ENCODE peak calls at places on chromosomes 12 and 14, in six cellular contexts. E is ureter; P is activated CD4-positive, alpha-beta memory T cell treated with anti-CD3 and anti-CD28 coated beads, Interleukin-2, amount 10 ng/mL, durations not matched to agents 7 days and 5 days; H is renal cortical epithelial cell; U is GDM1; W is GM12892. D is an unnamed sample.

GRCh38 chr14:73785834-73786631 is 65.6 kb upstream of the PTGR2 start:
- DNase-seq in P (peak), H (peak), U (peak), W (no peak), E (peak), D (peak)

GRCh38 chr14:95609398-95609990 is 74.6 kb downstream of the GLRX5 start:
- DNase-seq in P (no peak), U (peak), E (no peak), H (peak), W (no peak), D (peak)

GRCh38 chr14:102500190-102500661 is 9.3 kb downstream of the ANKRD9 start:
- DNase-seq in E (no peak), P (peak), H (no peak), U (no peak), W (no peak), D (no peak)

GRCh38 chr12:52799498-52800211 is 3.7 kb upstream of the KRT3 start:
- DNase-seq in U (no peak), W (no peak), E (no peak), P (no peak), H (no peak), D (no peak)

GRCh38 chr14:104460920-104461651 is 118.5 kb upstream of the C14orf180 start:
- DNase-seq in U (no peak), W (no peak), E (no peak), P (no peak), H (no peak), D (no peak)

GRCh38 chr12:117046861-117047530 is 52.2 kb downstream of the TESC start:
- DNase-seq in H (no peak), W (no peak), U (no peak), E (no peak), P (no peak), D (no peak)

GRCh38 chr14:104504172-104504735 is 75.3 kb upstream of the C14orf180 start:
- DNase-seq in W (no peak), P (peak), E (no peak), H (no peak), U (no peak), D (no peak)

GRCh38 chr12:47902131-47902639 is 2.6 kb downstream of the VDR start:
- DNase-seq in W (no peak), E (no peak), P (no peak), H (no peak), U (no peak), D (no peak)

GRCh38 chr12:113030875-113031525 is 25.5 kb upstream of the DTX1 start:
- DNase-seq in E (no peak), P (no peak), U (no peak), H (peak), W (no peak), D (peak)

GRCh38 chr14:90179809-90180779 is 76.3 kb upstream of the PSMC1 start:
- DNase-seq in P (no peak), U (no peak), E (no peak), W (no peak), H (no peak), D (no peak)

GRCh38 chr12:2613674-2614073 is 181.1 kb upstream of the FKBP4 start:
- DNase-seq in P (peak), U (peak), E (no peak), W (no peak), H (peak), D (peak)

GRCh38 chr12:41439134-41439533 is 251.0 kb downstream of the PDZRN4 start:
- DNase-seq in E (no peak), H (no peak), U (no peak), P (no peak), W (no peak), D (no peak)

GRCh38 chr14:54794796-54795195 is 107.8 kb downstream of the GCH1 start:
- DNase-seq in U (no peak), W (no peak), P (no peak), H (no peak), E (no peak), D (no peak)

GRCh38 chr14:99188721-99189120 is 83.3 kb downstream of the BCL11B start:
- DNase-seq in W (no peak), P (peak), E (no peak), H (no peak), U (no peak), D (no peak)

GRCh38 chr14:99174081-99174851 is 97.7 kb downstream of the BCL11B start:
- DNase-seq in U (no peak), W (no peak), H (no peak), E (no peak), P (peak), D (no peak)

GRCh38 chr14:36097356-36097755 is 79.2 kb downstream of the PTCSC3 start:
- DNase-seq in P (no peak), U (no peak), E (no peak), H (no peak), W (no peak), D (no peak)

GRCh38 chr12:29350080-29350479 is 30.9 kb downstream of the ERGIC2 start:
- DNase-seq in P (no peak), U (no peak), H (peak), W (no peak), E (no peak), D (peak)

GRCh38 chr12:105983622-105984325 is 155.0 kb downstream of the NUAK1 start:
- DNase-seq in H (peak), E (no peak), P (no peak), U (no peak), W (no peak), D (peak)

GRCh38 chr12:66352197-66352596 is 49.9 kb downstream of the HELB start:
- DNase-seq in W (no peak), P (no peak), U (peak), H (peak), E (no peak), D (no peak)

GRCh38 chr14:83164016-83164415 is 1630.4 kb upstream of the SEL1L start:
- DNase-seq in P (no peak), E (no peak), U (no peak), H (peak), W (no peak), D (peak)

GRCh38 chr12:124510301-124510970 is 57.0 kb downstream of the NCOR2 start:
- DNase-seq in W (no peak), U (no peak), H (no peak), P (peak), E (no peak), D (no peak)

GRCh38 chr12:120821878-120822277 is 82.3 kb downstream of the SPPL3 start:
- DNase-seq in U (no peak), W (no peak), E (no peak), P (no peak), H (no peak), D (no peak)

GRCh38 chr12:117148642-117149041 is 41.6 kb downstream of the FBXO21 start:
- DNase-seq in E (no peak), U (no peak), W (no peak), P (no peak), H (no peak), D (no peak)

GRCh38 chr14:104998801-104999200 is 13.2 kb downstream of the CLBA1 start:
- DNase-seq in W (no peak), E (no peak), H (no peak), P (no peak), U (no peak), D (no peak)

GRCh38 chr12:120534703-120535655 is 823 bp downstream of the RNF10 start:
- DNase-seq in P (peak), W (peak), E (peak), H (peak), U (no peak), D (peak)

GRCh38 chr14:36214476-36215216 is 38.1 kb upstream of the PTCSC3 start:
- DNase-seq in P (no peak), U (no peak), E (no peak), H (peak), W (no peak), D (peak)

GRCh38 chr12:54349658-54350057 is 14.6 kb downstream of the GPR84 start:
- DNase-seq in P (no peak), E (no peak), W (no peak), H (no peak), U (no peak), D (no peak)

GRCh38 chr14:73286598-73286997 is 49.3 kb downstream of the PAPLN start:
- DNase-seq in H (no peak), W (no peak), P (no peak), U (no peak), E (no peak), D (no peak)

GRCh38 chr14:42222924-42223471 is 616.3 kb downstream of the LRFN5 start:
- DNase-seq in P (no peak), W (peak), H (peak), U (no peak), E (no peak), D (peak)

GRCh38 chr12:120688527-120689071 is 1.6 kb downstream of the MLEC start:
- DNase-seq in P (no peak), E (no peak), U (peak), W (no peak), H (peak), D (peak)

GRCh38 chr12:62403031-62403430 is 63.6 kb upstream of the MON2 start:
- DNase-seq in U (no peak), E (no peak), P (no peak), W (no peak), H (no peak), D (no peak)

GRCh38 chr12:8780389-8780788 is 42.0 kb upstream of the A2ML1 start:
- DNase-seq in H (peak), P (no peak), W (no peak), U (no peak), E (no peak), D (peak)

GRCh38 chr12:4432878-4433820 is 12.5 kb downstream of the FGF6 start:
- DNase-seq in U (no peak), E (peak), P (no peak), H (no peak), W (no peak), D (no peak)

GRCh38 chr14:45811155-45811554 is 558.2 kb upstream of the MIS18BP1 start:
- DNase-seq in P (no peak), U (no peak), H (no peak), W (no peak), E (no peak), D (no peak)

GRCh38 chr12:65859519-65859918 is 35.2 kb downstream of the HMGA2 start:
- DNase-seq in H (no peak), W (no peak), P (no peak), U (no peak), E (no peak), D (no peak)

GRCh38 chr12:65106948-65107347 is 14.2 kb downstream of the WIF1 start:
- DNase-seq in E (no peak), P (no peak), U (no peak), W (no peak), H (peak), D (no peak)

GRCh38 chr12:30134229-30134628 is 350.5 kb upstream of the TMTC1 start:
- DNase-seq in W (no peak), U (no peak), P (no peak), H (no peak), E (no peak), D (no peak)

GRCh38 chr12:65857875-65858274 is 33.6 kb downstream of the HMGA2 start:
- DNase-seq in E (no peak), H (no peak), U (no peak), P (no peak), W (no peak), D (no peak)

GRCh38 chr12:92208613-92209121 is 63.0 kb upstream of the BTG1 start:
- DNase-seq in W (no peak), U (peak), H (peak), P (peak), E (no peak), D (peak)

D was measured in kidney glomerular epithelial cell.